ENCODE peak calls at places on chromosomes 6 and 20, in five cellular contexts. One of them, this sample, is unnamed.

GRCh38 chr6:39367661-39368060 is 45.2 kb upstream of the KCNK16 start:
- DNase-seq in renal cortical epithelial cell: no peak
- DNase-seq in H4: no peak
- DNase-seq in EH: no peak
- DNase-seq in transverse colon: no peak
- DNase-seq in this sample: no peak

GRCh38 chr20:48292806-48293205 is 507.5 kb upstream of the SULF2 start:
- DNase-seq in transverse colon: no peak
- DNase-seq in H4: no peak
- DNase-seq in EH: peak
- DNase-seq in renal cortical epithelial cell: no peak
- DNase-seq in this sample: peak

GRCh38 chr6:2990179-2990931 is 9.3 kb upstream of the NQO2 start:
- DNase-seq in EH: peak
- DNase-seq in H4: peak
- DNase-seq in renal cortical epithelial cell: peak
- DNase-seq in transverse colon: peak
- DNase-seq in this sample: peak

GRCh38 chr6:35058041-35058675 is 83.0 kb downstream of the TCP11 start:
- DNase-seq in renal cortical epithelial cell: no peak
- DNase-seq in transverse colon: no peak
- DNase-seq in EH: no peak
- DNase-seq in H4: no peak
- DNase-seq in this sample: no peak

GRCh38 chr20:8744228-8744844 is 324.6 kb upstream of the PLCB4 start:
- DNase-seq in H4: no peak
- DNase-seq in renal cortical epithelial cell: peak
- DNase-seq in transverse colon: no peak
- DNase-seq in EH: peak
- DNase-seq in this sample: no peak

GRCh38 chr6:112480551-112480950 is 133.4 kb downstream of the RFPL4B start:
- DNase-seq in H4: peak
- DNase-seq in EH: peak
- DNase-seq in renal cortical epithelial cell: peak
- DNase-seq in transverse colon: no peak
- DNase-seq in this sample: peak

GRCh38 chr20:4962257-4962855 is 39.0 kb downstream of the SLC23A2 start:
- DNase-seq in H4: no peak
- DNase-seq in transverse colon: no peak
- DNase-seq in EH: no peak
- DNase-seq in renal cortical epithelial cell: no peak
- DNase-seq in this sample: no peak

GRCh38 chr6:111230351-111231077 is 143.2 kb downstream of the SLC16A10 start:
- DNase-seq in renal cortical epithelial cell: peak
- DNase-seq in transverse colon: no peak
- DNase-seq in H4: peak
- DNase-seq in EH: peak
- DNase-seq in this sample: no peak

GRCh38 chr20:62547364-62547763 is 71.6 kb upstream of the GATA5 start:
- DNase-seq in renal cortical epithelial cell: no peak
- DNase-seq in transverse colon: no peak
- DNase-seq in H4: no peak
- DNase-seq in EH: no peak
- DNase-seq in this sample: no peak

GRCh38 chr6:52301326-52301725 is 16.8 kb upstream of the MCM3 start:
- DNase-seq in EH: no peak
- DNase-seq in renal cortical epithelial cell: no peak
- DNase-seq in H4: no peak
- DNase-seq in transverse colon: no peak
- DNase-seq in this sample: no peak

GRCh38 chr6:158417760-158418098 is 105.5 kb downstream of the TULP4 start:
- DNase-seq in H4: no peak
- DNase-seq in EH: peak
- DNase-seq in renal cortical epithelial cell: peak
- DNase-seq in transverse colon: no peak
- DNase-seq in this sample: no peak

GRCh38 chr6:63649847-63650265 is 14.3 kb downstream of the PHF3 start:
- DNase-seq in renal cortical epithelial cell: no peak
- DNase-seq in transverse colon: no peak
- DNase-seq in EH: no peak
- DNase-seq in H4: no peak
- DNase-seq in this sample: no peak

GRCh38 chr6:23414204-23414501 is 711.9 kb upstream of the NRSN1 start:
- DNase-seq in EH: peak
- DNase-seq in H4: peak
- DNase-seq in transverse colon: no peak
- DNase-seq in renal cortical epithelial cell: peak
- DNase-seq in this sample: no peak

GRCh38 chr6:154865291-154865690 is 129.8 kb upstream of the TIAM2 start:
- DNase-seq in EH: peak
- DNase-seq in transverse colon: no peak
- DNase-seq in H4: no peak
- DNase-seq in renal cortical epithelial cell: peak
- DNase-seq in this sample: no peak

GRCh38 chr20:35166242-35166830 is 5.5 kb upstream of the PROCR start:
- DNase-seq in renal cortical epithelial cell: no peak
- DNase-seq in transverse colon: no peak
- DNase-seq in EH: peak
- DNase-seq in H4: no peak
- DNase-seq in this sample: no peak

GRCh38 chr6:52420668-52421358 is 671 bp downstream of the EFHC1 start:
- DNase-seq in renal cortical epithelial cell: peak
- DNase-seq in transverse colon: peak
- DNase-seq in H4: peak
- DNase-seq in EH: peak
- DNase-seq in this sample: peak

GRCh38 chr20:61303675-61304074 is 51.6 kb downstream of the CDH4 start:
- DNase-seq in H4: no peak
- DNase-seq in transverse colon: no peak
- DNase-seq in renal cortical epithelial cell: no peak
- DNase-seq in EH: no peak
- DNase-seq in this sample: no peak

GRCh38 chr6:16600701-16601100 is 160.6 kb downstream of the ATXN1 start:
- DNase-seq in renal cortical epithelial cell: no peak
- DNase-seq in H4: no peak
- DNase-seq in EH: no peak
- DNase-seq in transverse colon: no peak
- DNase-seq in this sample: no peak

This sample was measured in SW480.